ENCODE peak calls at places on chromosomes 6 and 20, in seven cellular contexts. One of them, this sample, is unnamed.

GRCh38 chr6:31495580-31495979 is 2.4 kb upstream of the MICB start:
- DNase-seq in AG09319: no peak
- DNase-seq in cardiac muscle cell: no peak
- DNase-seq in endodermal cell: no peak
- DNase-seq in tibial nerve: no peak
- DNase-seq in heart left ventricle: no peak
- DNase-seq in fibroblast of mammary gland: peak
- DNase-seq in this sample: no peak

GRCh38 chr6:166109608-166110007 is 58.0 kb downstream of the TBXT start:
- DNase-seq in tibial nerve: no peak
- DNase-seq in AG09319: no peak
- DNase-seq in fibroblast of mammary gland: no peak
- DNase-seq in cardiac muscle cell: no peak
- DNase-seq in heart left ventricle: no peak
- DNase-seq in endodermal cell: no peak
- DNase-seq in this sample: no peak

GRCh38 chr20:13028001-13028400 is 19.2 kb downstream of the SPTLC3 start:
- DNase-seq in endodermal cell: no peak
- DNase-seq in tibial nerve: no peak
- DNase-seq in cardiac muscle cell: no peak
- DNase-seq in fibroblast of mammary gland: peak
- DNase-seq in heart left ventricle: no peak
- DNase-seq in AG09319: no peak
- DNase-seq in this sample: no peak

GRCh38 chr6:107812370-107812769 is 11.7 kb downstream of the SCML4 start:
- DNase-seq in cardiac muscle cell: no peak
- DNase-seq in fibroblast of mammary gland: no peak
- DNase-seq in tibial nerve: no peak
- DNase-seq in AG09319: no peak
- DNase-seq in endodermal cell: peak
- DNase-seq in heart left ventricle: no peak
- DNase-seq in this sample: no peak

GRCh38 chr20:46458891-46459750 is 52.7 kb upstream of the ELMO2 start:
- DNase-seq in heart left ventricle: peak
- DNase-seq in cardiac muscle cell: peak
- DNase-seq in endodermal cell: peak
- DNase-seq in AG09319: no peak
- DNase-seq in fibroblast of mammary gland: no peak
- DNase-seq in tibial nerve: no peak
- DNase-seq in this sample: peak

GRCh38 chr6:43096451-43097097 is 20.5 kb downstream of the PTK7 start:
- DNase-seq in tibial nerve: no peak
- DNase-seq in cardiac muscle cell: no peak
- DNase-seq in fibroblast of mammary gland: peak
- DNase-seq in heart left ventricle: no peak
- DNase-seq in endodermal cell: peak
- DNase-seq in AG09319: peak
- DNase-seq in this sample: no peak

GRCh38 chr20:62499758-62500236 is 24.0 kb upstream of the GATA5 start:
- DNase-seq in tibial nerve: no peak
- DNase-seq in cardiac muscle cell: no peak
- DNase-seq in fibroblast of mammary gland: no peak
- DNase-seq in AG09319: no peak
- DNase-seq in endodermal cell: no peak
- DNase-seq in heart left ventricle: no peak
- DNase-seq in this sample: no peak

GRCh38 chr6:128455959-128456358 is 64.4 kb downstream of the PTPRK start:
- DNase-seq in endodermal cell: no peak
- DNase-seq in cardiac muscle cell: no peak
- DNase-seq in tibial nerve: no peak
- DNase-seq in heart left ventricle: no peak
- DNase-seq in fibroblast of mammary gland: no peak
- DNase-seq in AG09319: no peak
- DNase-seq in this sample: no peak

GRCh38 chr20:2751347-2751867 is 49.0 kb downstream of the CPXM1 start:
- DNase-seq in cardiac muscle cell: no peak
- DNase-seq in endodermal cell: no peak
- DNase-seq in heart left ventricle: no peak
- DNase-seq in fibroblast of mammary gland: no peak
- DNase-seq in AG09319: no peak
- DNase-seq in tibial nerve: no peak
- DNase-seq in this sample: no peak

GRCh38 chr6:121430514-121431460 is 4.7 kb upstream of the GJA1 start:
- DNase-seq in tibial nerve: no peak
- DNase-seq in heart left ventricle: no peak
- DNase-seq in endodermal cell: no peak
- DNase-seq in AG09319: peak
- DNase-seq in cardiac muscle cell: peak
- DNase-seq in fibroblast of mammary gland: peak
- DNase-seq in this sample: no peak

GRCh38 chr6:168703970-168704369 is 263.0 kb downstream of the SMOC2 start:
- DNase-seq in tibial nerve: no peak
- DNase-seq in fibroblast of mammary gland: no peak
- DNase-seq in cardiac muscle cell: no peak
- DNase-seq in endodermal cell: no peak
- DNase-seq in AG09319: no peak
- DNase-seq in heart left ventricle: no peak
- DNase-seq in this sample: no peak

GRCh38 chr20:62982124-62983075 is 24.4 kb downstream of the BHLHE23 start:
- DNase-seq in AG09319: no peak
- DNase-seq in tibial nerve: no peak
- DNase-seq in heart left ventricle: no peak
- DNase-seq in endodermal cell: no peak
- DNase-seq in cardiac muscle cell: no peak
- DNase-seq in fibroblast of mammary gland: no peak
- DNase-seq in this sample: no peak

GRCh38 chr20:37877832-37878772 is 24.8 kb upstream of the VSTM2L start:
- DNase-seq in fibroblast of mammary gland: no peak
- DNase-seq in endodermal cell: no peak
- DNase-seq in heart left ventricle: peak
- DNase-seq in AG09319: no peak
- DNase-seq in tibial nerve: no peak
- DNase-seq in cardiac muscle cell: no peak
- DNase-seq in this sample: no peak

GRCh38 chr6:43076928-43077809 is 1.1 kb downstream of the PTK7 start:
- DNase-seq in heart left ventricle: no peak
- DNase-seq in fibroblast of mammary gland: peak
- DNase-seq in AG09319: no peak
- DNase-seq in tibial nerve: no peak
- DNase-seq in cardiac muscle cell: peak
- DNase-seq in endodermal cell: peak
- DNase-seq in this sample: no peak

GRCh38 chr20:62752181-62752670 is 43.6 kb downstream of the NTSR1 start:
- DNase-seq in AG09319: no peak
- DNase-seq in cardiac muscle cell: no peak
- DNase-seq in heart left ventricle: peak
- DNase-seq in endodermal cell: no peak
- DNase-seq in fibroblast of mammary gland: no peak
- DNase-seq in tibial nerve: no peak
- DNase-seq in this sample: no peak

GRCh38 chr6:46848684-46849360 is 55.6 kb downstream of the MEP1A start:
- DNase-seq in AG09319: peak
- DNase-seq in endodermal cell: peak
- DNase-seq in cardiac muscle cell: peak
- DNase-seq in tibial nerve: peak
- DNase-seq in fibroblast of mammary gland: peak
- DNase-seq in heart left ventricle: peak
- DNase-seq in this sample: peak

GRCh38 chr6:168825226-168826077 is 384.5 kb downstream of the SMOC2 start:
- DNase-seq in heart left ventricle: no peak
- DNase-seq in AG09319: no peak
- DNase-seq in cardiac muscle cell: no peak
- DNase-seq in fibroblast of mammary gland: no peak
- DNase-seq in endodermal cell: no peak
- DNase-seq in tibial nerve: no peak
- DNase-seq in this sample: no peak

GRCh38 chr6:109182590-109182989 is 87.3 kb downstream of the CEP57L1 start:
- DNase-seq in heart left ventricle: no peak
- DNase-seq in cardiac muscle cell: no peak
- DNase-seq in AG09319: no peak
- DNase-seq in endodermal cell: no peak
- DNase-seq in tibial nerve: no peak
- DNase-seq in fibroblast of mammary gland: no peak
- DNase-seq in this sample: no peak

GRCh38 chr20:62832212-62832922 is 15.5 kb downstream of the COL9A3 start:
- DNase-seq in tibial nerve: no peak
- DNase-seq in heart left ventricle: peak
- DNase-seq in endodermal cell: peak
- DNase-seq in cardiac muscle cell: no peak
- DNase-seq in fibroblast of mammary gland: no peak
- DNase-seq in AG09319: no peak
- DNase-seq in this sample: no peak

GRCh38 chr20:61251529-61252393 is at the start of gene CDH4:
- DNase-seq in heart left ventricle: no peak
- DNase-seq in AG09319: no peak
- DNase-seq in tibial nerve: no peak
- DNase-seq in cardiac muscle cell: peak
- DNase-seq in endodermal cell: peak
- DNase-seq in fibroblast of mammary gland: no peak
- DNase-seq in this sample: no peak

GRCh38 chr20:32191422-32191821 is 16.1 kb downstream of the PLAGL2 start:
- DNase-seq in cardiac muscle cell: no peak
- DNase-seq in endodermal cell: no peak
- DNase-seq in fibroblast of mammary gland: no peak
- DNase-seq in AG09319: no peak
- DNase-seq in tibial nerve: no peak
- DNase-seq in heart left ventricle: no peak
- DNase-seq in this sample: no peak

GRCh38 chr20:41570552-41570951 is 47.6 kb downstream of the CHD6 start:
- DNase-seq in AG09319: no peak
- DNase-seq in cardiac muscle cell: no peak
- DNase-seq in heart left ventricle: no peak
- DNase-seq in fibroblast of mammary gland: no peak
- DNase-seq in endodermal cell: no peak
- DNase-seq in tibial nerve: no peak
- DNase-seq in this sample: no peak

GRCh38 chr20:41571006-41571405 is 47.2 kb downstream of the CHD6 start:
- DNase-seq in tibial nerve: no peak
- DNase-seq in fibroblast of mammary gland: no peak
- DNase-seq in endodermal cell: no peak
- DNase-seq in heart left ventricle: no peak
- DNase-seq in cardiac muscle cell: no peak
- DNase-seq in AG09319: no peak
- DNase-seq in this sample: no peak

GRCh38 chr20:41574802-41575389 is 43.3 kb downstream of the CHD6 start:
- DNase-seq in cardiac muscle cell: no peak
- DNase-seq in heart left ventricle: no peak
- DNase-seq in tibial nerve: no peak
- DNase-seq in fibroblast of mammary gland: no peak
- DNase-seq in AG09319: no peak
- DNase-seq in endodermal cell: no peak
- DNase-seq in this sample: no peak

GRCh38 chr20:41573955-41574354 is 44.2 kb downstream of the CHD6 start:
- DNase-seq in AG09319: no peak
- DNase-seq in fibroblast of mammary gland: no peak
- DNase-seq in endodermal cell: no peak
- DNase-seq in cardiac muscle cell: peak
- DNase-seq in tibial nerve: no peak
- DNase-seq in heart left ventricle: no peak
- DNase-seq in this sample: no peak

GRCh38 chr20:41572010-41572572 is 46.1 kb downstream of the CHD6 start:
- DNase-seq in tibial nerve: no peak
- DNase-seq in endodermal cell: no peak
- DNase-seq in AG09319: no peak
- DNase-seq in heart left ventricle: no peak
- DNase-seq in cardiac muscle cell: no peak
- DNase-seq in fibroblast of mammary gland: no peak
- DNase-seq in this sample: no peak
- TF ChIP-seq CTCF in tibial nerve: no peak
- TF ChIP-seq CTCF in endodermal cell: no peak
- TF ChIP-seq CTCF in AG09319: no peak
- TF ChIP-seq CTCF in heart left ventricle: no peak
- TF ChIP-seq CTCF in cardiac muscle cell: peak
- TF ChIP-seq CTCF in fibroblast of mammary gland: peak
- TF ChIP-seq CTCF in this sample: peak

DNA sequence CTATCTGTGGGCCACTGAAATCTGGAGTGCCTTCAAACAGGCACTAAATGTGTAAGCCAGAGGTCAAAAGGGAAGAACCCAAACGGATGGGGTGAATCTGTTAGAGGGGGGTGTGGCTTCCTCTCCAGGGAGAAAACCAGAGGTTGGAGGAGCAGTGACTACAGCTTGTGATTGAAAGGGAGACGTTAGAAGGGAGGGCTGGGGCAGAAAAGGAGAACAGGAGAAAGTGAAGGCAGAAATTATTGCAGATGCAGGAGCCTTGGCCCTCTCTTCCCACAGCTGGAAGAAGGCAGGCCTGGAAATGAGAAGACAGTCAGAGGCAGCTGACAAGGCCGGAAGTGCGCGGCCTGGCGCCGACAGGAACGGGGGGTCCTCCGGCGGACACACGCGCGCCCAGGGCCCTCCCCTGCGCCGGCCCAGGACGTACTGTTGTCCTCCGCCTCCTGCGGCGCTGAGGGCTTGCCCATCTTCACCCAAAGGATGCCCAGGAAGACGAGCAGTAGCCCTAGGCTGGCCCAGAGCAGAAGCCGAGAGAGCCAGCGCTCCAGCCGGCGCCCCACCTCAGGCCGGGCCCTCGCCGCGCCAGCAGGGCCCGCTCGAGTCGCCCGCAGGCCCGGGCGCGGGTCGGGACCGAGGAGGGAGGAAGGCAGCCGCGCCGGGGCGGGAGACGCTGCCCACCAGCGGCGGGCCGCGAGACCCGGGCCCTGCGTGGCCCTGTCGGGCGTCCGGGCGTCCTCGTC is 806 bp downstream of the LEMD2 start:
- DNase-seq in endodermal cell: peak
- DNase-seq in fibroblast of mammary gland: peak
- DNase-seq in tibial nerve: peak
- DNase-seq in AG09319: peak
- DNase-seq in cardiac muscle cell: peak
- DNase-seq in heart left ventricle: peak
- DNase-seq in this sample: no peak
- TF ChIP-seq CTCF in endodermal cell: peak
- TF ChIP-seq CTCF in fibroblast of mammary gland: no peak
- TF ChIP-seq CTCF in tibial nerve: no peak
- TF ChIP-seq CTCF in AG09319: no peak
- TF ChIP-seq CTCF in cardiac muscle cell: peak
- TF ChIP-seq CTCF in heart left ventricle: no peak
- TF ChIP-seq CTCF in this sample: no peak

DNA sequence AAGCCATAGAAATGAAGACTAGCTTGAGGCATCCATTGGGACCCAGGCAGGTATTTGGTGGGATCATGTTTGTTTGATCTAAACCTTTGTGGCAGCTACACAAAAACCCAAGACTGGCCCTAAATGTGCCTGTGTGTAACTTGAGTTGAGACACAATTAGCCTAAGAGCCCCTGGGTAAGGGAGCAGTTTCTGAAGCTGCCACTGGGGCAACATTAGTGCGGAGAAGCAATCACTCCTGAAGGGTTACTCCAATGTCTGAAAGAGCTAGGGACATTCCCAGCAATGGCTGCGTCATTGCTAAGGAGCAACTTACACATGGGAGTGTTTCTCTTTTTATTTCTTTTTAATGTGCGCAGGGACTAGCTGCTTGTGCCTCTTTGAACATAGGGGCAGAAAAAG is 67.9 kb upstream of the EEF1E1 start:
- DNase-seq in fibroblast of mammary gland: no peak
- DNase-seq in endodermal cell: peak
- DNase-seq in cardiac muscle cell: no peak
- DNase-seq in tibial nerve: no peak
- DNase-seq in heart left ventricle: no peak
- DNase-seq in AG09319: no peak
- DNase-seq in this sample: no peak
- TF ChIP-seq CTCF in fibroblast of mammary gland: no peak
- TF ChIP-seq CTCF in endodermal cell: peak
- TF ChIP-seq CTCF in cardiac muscle cell: no peak
- TF ChIP-seq CTCF in tibial nerve: no peak
- TF ChIP-seq CTCF in heart left ventricle: no peak
- TF ChIP-seq CTCF in AG09319: no peak
- TF ChIP-seq CTCF in this sample: no peak

GRCh38 chr6:18329781-18330180 is 57.4 kb upstream of the RNF144B start:
- DNase-seq in endodermal cell: no peak
- DNase-seq in fibroblast of mammary gland: no peak
- DNase-seq in AG09319: no peak
- DNase-seq in cardiac muscle cell: no peak
- DNase-seq in tibial nerve: no peak
- DNase-seq in heart left ventricle: no peak
- DNase-seq in this sample: no peak
- TF ChIP-seq CTCF in endodermal cell: no peak
- TF ChIP-seq CTCF in fibroblast of mammary gland: no peak
- TF ChIP-seq CTCF in AG09319: no peak
- TF ChIP-seq CTCF in cardiac muscle cell: no peak
- TF ChIP-seq CTCF in tibial nerve: no peak
- TF ChIP-seq CTCF in heart left ventricle: no peak
- TF ChIP-seq CTCF in this sample: no peak